ENCODE peak calls at places on chromosomes 12 and 14, in five cellular contexts. P is left cardiac atrium, Y is ACHN, O is Karpas-422, J is T-helper 9 cell. A is an unnamed sample.

GRCh38 chr12:14950982-14951746 is 10.2 kb downstream of the ARHGDIB start:
- DNase-seq in P (no peak), Y (no peak), O (no peak), J (no peak), A (peak)

GRCh38 chr14:65200454-65200853 is 98.1 kb upstream of the MAX start:
- DNase-seq in P (no peak), Y (no peak), O (no peak), J (no peak), A (no peak)

GRCh38 chr12:39831587-39832315 is 212.1 kb upstream of the ABCD2 start:
- DNase-seq in P (no peak), Y (no peak), O (no peak), J (no peak), A (peak)

GRCh38 chr14:90416649-90417237 is 19.9 kb downstream of the CALM1 start:
- DNase-seq in P (no peak), Y (no peak), O (no peak), J (no peak), A (no peak)

GRCh38 chr12:31105668-31106067 is 32.0 kb downstream of the DDX11 start:
- DNase-seq in P (no peak), Y (no peak), O (no peak), J (no peak), A (no peak)

GRCh38 chr12:6946033-6946919 is 2.5 kb downstream of the C12orf57 start:
- DNase-seq in P (peak), Y (peak), O (peak), J (peak), A (peak)

GRCh38 chr12:57524814-57525614 is 2.4 kb downstream of the MBD6 start:
- DNase-seq in P (no peak), Y (no peak), O (no peak), J (no peak), A (no peak)

GRCh38 chr12:102294568-102294967 is 96.9 kb upstream of the PMCH start:
- DNase-seq in P (no peak), Y (no peak), O (no peak), J (no peak), A (no peak)

GRCh38 chr14:72714094-72714493 is 179.8 kb downstream of the DPF3 start:
- DNase-seq in P (no peak), Y (no peak), O (no peak), J (no peak), A (no peak)

GRCh38 chr14:53924754-53925153 is 31.9 kb downstream of the BMP4 start:
- DNase-seq in P (no peak), Y (peak), O (no peak), J (no peak), A (peak)

GRCh38 chr12:120725659-120726509 is at the start of gene ACADS:
- DNase-seq in P (peak), Y (peak), O (peak), J (peak), A (no peak)

GRCh38 chr14:29222671-29223268 is 456.2 kb downstream of the FOXG1 start:
- DNase-seq in P (no peak), Y (peak), O (peak), J (no peak), A (no peak)

GRCh38 chr12:111189792-111190191 is 179.1 kb downstream of the PHETA1 start:
- DNase-seq in P (no peak), Y (no peak), O (no peak), J (no peak), A (no peak)

GRCh38 chr12:88314706-88315105 is 172.6 kb downstream of the TMTC3 start:
- DNase-seq in P (no peak), Y (no peak), O (no peak), J (no peak), A (no peak)

GRCh38 chr14:32724864-32725550 is 213.7 kb upstream of the NPAS3 start:
- DNase-seq in P (no peak), Y (peak), O (no peak), J (no peak), A (no peak)

GRCh38 chr12:124474709-124475108 is 92.7 kb downstream of the NCOR2 start:
- DNase-seq in P (no peak), Y (no peak), O (no peak), J (no peak), A (no peak)

GRCh38 chr12:47817272-47818006 is 2.3 kb downstream of the HDAC7 start:
- DNase-seq in P (peak), Y (no peak), O (peak), J (no peak), A (no peak)

GRCh38 chr12:118189761-118190181 is 53.8 kb downstream of the PEBP1 start:
- DNase-seq in P (peak), Y (no peak), O (no peak), J (no peak), A (no peak)

GRCh38 chr12:88736031-88736430 is 155.8 kb upstream of the KITLG start:
- DNase-seq in P (no peak), Y (no peak), O (no peak), J (no peak), A (no peak)

GRCh38 chr12:24307716-24308335 is 358.4 kb upstream of the SOX5 start:
- DNase-seq in P (no peak), Y (no peak), O (no peak), J (no peak), A (no peak)

GRCh38 chr14:61438860-61439765 is 117.7 kb downstream of the PRKCH start:
- DNase-seq in P (peak), Y (no peak), O (no peak), J (peak), A (peak)

GRCh38 chr14:53273671-53274072 is 120.5 kb upstream of the DDHD1 start:
- DNase-seq in P (no peak), Y (no peak), O (no peak), J (no peak), A (no peak)

GRCh38 chr12:128586630-128587029 is 237.1 kb downstream of the SLC15A4 start:
- DNase-seq in P (no peak), Y (no peak), O (no peak), J (no peak), A (no peak)

GRCh38 chr12:66964629-66965028 is 285.8 kb upstream of the GRIP1 start:
- DNase-seq in P (no peak), Y (peak), O (no peak), J (peak), A (no peak)

GRCh38 chr14:104647467-104648063 is 41.9 kb upstream of the INF2 start:
- DNase-seq in P (no peak), Y (no peak), O (no peak), J (no peak), A (no peak)

GRCh38 chr12:122079038-122079531 is 529 bp downstream of the MLXIP start:
- DNase-seq in P (peak), Y (peak), O (peak), J (no peak), A (no peak)

GRCh38 chr12:24596768-24597388 is 352.0 kb downstream of the BCAT1 start:
- DNase-seq in P (no peak), Y (peak), O (peak), J (no peak), A (no peak)

GRCh38 chr14:61620130-61620946 is 75.0 kb upstream of the HIF1A start:
- DNase-seq in P (no peak), Y (no peak), O (no peak), J (no peak), A (no peak)

GRCh38 chr14:86654558-86655184 is 1124.7 kb downstream of the FLRT2 start:
- DNase-seq in P (peak), Y (peak), O (peak), J (peak), A (no peak)

GRCh38 chr12:104356231-104357115 is 52.9 kb downstream of the EID3 start:
- DNase-seq in P (no peak), Y (no peak), O (no peak), J (no peak), A (no peak)

GRCh38 chr12:71639341-71639760 is 24.3 kb downstream of the ZFC3H1 start:
- DNase-seq in P (no peak), Y (peak), O (peak), J (no peak), A (no peak)